ENCODE peak calls at places on chromosomes 11 and 22, in seven cellular contexts. D is transverse colon, P is A549, U is AG10803, H is DND-41, O is GM12865, B is K562. Z is an unnamed sample.

GRCh38 chr11:36309779-36310178 is 13.7 kb downstream of the PRR5L start:
- DNase-seq in D (no peak), P (no peak), U (no peak), H (no peak), O (no peak), B (no peak), Z (no peak)

GRCh38 chr11:30549565-30549964 is 36.6 kb downstream of the MPPED2 start:
- DNase-seq in D (no peak), P (no peak), U (no peak), H (no peak), O (no peak), B (no peak), Z (no peak)

GRCh38 chr11:44818110-44818509 is 91.3 kb downstream of the TSPAN18 start:
- DNase-seq in D (no peak), P (no peak), U (no peak), H (no peak), O (no peak), B (no peak), Z (no peak)

GRCh38 chr22:21948390-21948789 is 4.3 kb downstream of the PPM1F start:
- DNase-seq in D (no peak), P (no peak), U (no peak), H (no peak), O (no peak), B (peak), Z (no peak)

GRCh38 chr11:113449743-113450142 is 25.5 kb downstream of the DRD2 start:
- DNase-seq in D (no peak), P (no peak), U (no peak), H (no peak), O (no peak), B (no peak), Z (no peak)

GRCh38 chr11:75140269-75141138 is 10.4 kb upstream of the SLCO2B1 start:
- DNase-seq in D (peak), P (peak), U (peak), H (peak), O (peak), B (peak), Z (peak)

GRCh38 chr11:37282367-37282766 is 684.3 kb upstream of the RAG2 start:
- DNase-seq in D (no peak), P (no peak), U (no peak), H (no peak), O (no peak), B (no peak), Z (no peak)

GRCh38 chr11:93236741-93237675 is 39.2 kb upstream of the SLC36A4 start:
- DNase-seq in D (peak), P (peak), U (peak), H (peak), O (peak), B (peak), Z (peak)

GRCh38 chr22:50699001-50699753 is 26.6 kb downstream of the SHANK3 start:
- DNase-seq in D (no peak), P (no peak), U (no peak), H (no peak), O (no peak), B (no peak), Z (no peak)

GRCh38 chr22:48581206-48581766 is 1246.4 kb downstream of the BRD1 start:
- DNase-seq in D (no peak), P (no peak), U (no peak), H (no peak), O (no peak), B (no peak), Z (no peak)

GRCh38 chr11:30244255-30244654 is 13.4 kb downstream of the FSHB start:
- DNase-seq in D (no peak), P (peak), U (peak), H (no peak), O (no peak), B (no peak), Z (peak)

GRCh38 chr11:119567667-119568582 is 145.0 kb upstream of the THY1 start:
- DNase-seq in D (no peak), P (no peak), U (peak), H (no peak), O (peak), B (no peak), Z (peak)

GRCh38 chr22:50267591-50268390 is 2.4 kb downstream of the MAPK11 start:
- DNase-seq in D (peak), P (no peak), U (peak), H (no peak), O (peak), B (peak), Z (peak)

GRCh38 chr22:37260939-37261338 is 16.9 kb upstream of the RAC2 start:
- DNase-seq in D (peak), P (peak), U (peak), H (peak), O (peak), B (peak), Z (peak)

GRCh38 chr11:19889531-19889930 is 176.9 kb downstream of the NAV2 start:
- DNase-seq in D (no peak), P (no peak), U (peak), H (no peak), O (no peak), B (no peak), Z (peak)

GRCh38 chr11:100629671-100630070 is 57.4 kb upstream of the ARHGAP42 start:
- DNase-seq in D (no peak), P (no peak), U (no peak), H (no peak), O (no peak), B (no peak), Z (no peak)
- TF ChIP-seq CTCF in D (no peak), P (no peak), U (no peak), H (no peak), O (no peak), B (peak), Z (no peak)

DNA sequence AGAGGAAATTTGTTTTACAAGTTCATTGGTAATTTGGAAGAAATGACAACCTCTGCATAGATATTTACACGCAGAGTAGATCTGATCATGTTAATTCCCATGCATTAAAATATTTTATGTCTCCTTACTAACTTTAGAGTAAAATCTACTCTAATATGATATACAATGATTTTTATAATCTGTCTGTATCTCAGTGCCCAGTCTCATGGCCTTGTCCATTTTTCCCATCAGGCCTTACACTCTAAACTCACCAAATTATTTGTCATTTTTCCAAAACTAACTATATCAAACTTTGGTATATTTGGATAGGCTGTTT is 12.2 kb downstream of the OR10D3 start:
- DNase-seq in D (no peak), P (no peak), U (no peak), H (no peak), O (no peak), B (no peak), Z (no peak)
- TF ChIP-seq CTCF in D (no peak), P (no peak), U (no peak), H (no peak), O (no peak), B (no peak), Z (no peak)

GRCh38 chr11:69803022-69803421 is 16.2 kb downstream of the FGF3 start:
- DNase-seq in D (no peak), P (no peak), U (no peak), H (no peak), O (no peak), B (no peak), Z (no peak)

GRCh38 chr11:69799582-69799981 is 19.6 kb downstream of the FGF3 start:
- DNase-seq in D (no peak), P (peak), U (no peak), H (peak), O (peak), B (peak), Z (peak)

GRCh38 chr11:69803604-69804218 is 15.5 kb downstream of the FGF3 start:
- DNase-seq in D (no peak), P (no peak), U (no peak), H (no peak), O (no peak), B (no peak), Z (no peak)

GRCh38 chr11:69800278-69800677 is 18.9 kb downstream of the FGF3 start:
- DNase-seq in D (no peak), P (no peak), U (no peak), H (no peak), O (no peak), B (no peak), Z (no peak)

DNA sequence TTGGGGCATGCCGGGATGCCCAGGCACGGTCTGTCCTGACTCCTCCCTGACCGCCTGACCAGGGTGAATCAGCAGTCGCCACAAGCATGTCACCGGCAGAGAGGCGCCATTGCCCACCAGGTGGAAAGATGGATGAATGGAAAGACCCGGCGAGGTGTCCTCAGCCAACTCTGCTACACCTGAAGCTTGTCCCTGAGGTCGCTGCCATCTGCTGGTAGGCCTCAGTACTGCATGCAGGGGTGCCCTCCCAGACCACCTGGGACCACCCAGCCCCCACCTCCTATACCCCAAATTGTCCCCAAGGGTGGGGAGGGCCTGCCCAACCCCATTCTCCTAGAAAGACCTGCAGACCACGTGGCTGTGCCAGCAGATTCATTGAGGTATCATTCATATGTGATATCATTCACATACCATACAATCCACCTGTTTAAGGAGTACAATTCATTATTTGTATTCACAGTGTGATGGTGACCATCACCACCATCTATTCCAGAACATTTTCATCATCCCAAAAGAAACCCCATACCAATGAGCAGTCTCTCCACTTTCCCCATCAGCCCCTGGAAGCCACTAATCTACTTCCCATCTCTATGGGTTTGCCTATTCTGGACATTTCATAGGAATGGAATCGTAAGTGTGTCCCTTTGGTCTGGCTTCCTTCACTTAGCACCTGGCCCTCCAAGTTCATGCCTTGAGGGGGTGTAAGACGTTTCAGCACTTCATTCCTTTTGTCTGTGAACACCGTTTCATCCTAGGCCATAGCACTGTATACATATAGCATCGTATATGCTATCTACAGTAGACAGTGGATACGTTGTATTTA is 17.5 kb downstream of the FGF3 start:
- DNase-seq in D (no peak), P (no peak), U (no peak), H (peak), O (peak), B (peak), Z (no peak)
- TF ChIP-seq CTCF in D (peak), P (peak), U (peak), H (peak), O (peak), B (peak), Z (peak)

GRCh38 chr22:23410411-23410810 is 169.7 kb downstream of the IGLL1 start:
- DNase-seq in D (no peak), P (no peak), U (no peak), H (no peak), O (no peak), B (no peak), Z (no peak)
- TF ChIP-seq CTCF in D (no peak), P (no peak), U (no peak), H (peak), O (no peak), B (no peak), Z (no peak)